ENCODE peak calls at places on chromosomes 12 and 14, in eight cellular contexts. Y, D, Z, N, M, E, P and U are unnamed samples.

GRCh38 chr14:100142073-100143040 is 17.1 kb downstream of the DEGS2 start:
- DNase-seq in E (peak; percentile 96), D (no peak), N (peak; percentile 88), Z (no peak), P (no peak), Y (no peak), M (peak; percentile 55), U (no peak)

GRCh38 chr12:60148109-60148508 is 552.3 kb downstream of the SLC16A7 start:
- DNase-seq in D (no peak), Z (no peak), Y (no peak), E (peak; percentile 74), M (no peak), P (no peak), N (no peak), U (no peak)

GRCh38 chr12:109824731-109825130 is 8.5 kb downstream of the TRPV4 start:
- DNase-seq in D (no peak), Z (no peak), E (no peak), M (no peak), N (no peak), P (no peak), Y (no peak), U (no peak)

GRCh38 chr14:96103560-96104460 is 64.6 kb downstream of the C14orf132 start:
- DNase-seq in Z (no peak), E (no peak), N (no peak), D (no peak), M (no peak), Y (no peak), P (peak; percentile 55), U (no peak)

GRCh38 chr14:58426819-58427288 is 477 bp downstream of the TIMM9 start:
- DNase-seq in M (peak; percentile 33), D (no peak), E (peak; percentile 77), Z (peak; percentile 90), P (peak; percentile 78), N (peak; percentile 42), Y (peak; percentile 56), U (peak; percentile 89)

GRCh38 chr12:92278378-92278828 is 132.8 kb upstream of the BTG1 start:
- DNase-seq in Y (no peak), M (no peak), D (no peak), N (no peak), Z (no peak), E (no peak), P (no peak), U (no peak)

GRCh38 chr12:108768591-108769500 is 37.5 kb upstream of the CORO1C start:
- DNase-seq in D (no peak), M (peak; percentile 62), E (no peak), Y (peak; percentile 33), Z (peak; percentile 87), P (no peak), N (peak; percentile 65), U (no peak)

GRCh38 chr14:61145903-61146411 is 135.2 kb downstream of the TMEM30B start:
- DNase-seq in M (no peak), D (no peak), Z (no peak), E (no peak), N (no peak), P (no peak), Y (no peak), U (no peak)

GRCh38 chr12:77079631-77080030 is 14.3 kb upstream of the E2F7 start:
- DNase-seq in E (no peak), P (no peak), M (no peak), Z (no peak), D (no peak), N (no peak), Y (no peak), U (no peak)

GRCh38 chr12:67721216-67721615 is 72.7 kb downstream of the DYRK2 start:
- DNase-seq in D (no peak), P (no peak), Y (no peak), E (no peak), Z (no peak), M (peak; percentile 41), N (peak; percentile 56), U (no peak)

GRCh38 chr12:40946612-40947194 is 241.4 kb upstream of the PDZRN4 start:
- DNase-seq in M (no peak), E (peak; percentile 29), P (no peak), D (no peak), Y (peak; percentile 4), N (no peak), Z (no peak), U (no peak)

GRCh38 chr12:19105468-19105867 is 24.1 kb upstream of the PLEKHA5 start:
- DNase-seq in E (no peak), N (no peak), Z (no peak), M (peak; percentile 71), D (no peak), Y (no peak), P (no peak), U (no peak)

GRCh38 chr14:73460691-73461127 is 2.4 kb upstream of the NUMB start:
- DNase-seq in N (no peak), Y (no peak), E (peak; percentile 46), D (no peak), M (no peak), Z (no peak), P (no peak), U (no peak)

GRCh38 chr12:108508243-108508642 is 6.8 kb upstream of the FICD start:
- DNase-seq in N (no peak), Z (no peak), P (no peak), M (no peak), E (no peak), D (no peak), Y (no peak), U (no peak)

GRCh38 chr12:25670076-25671055 is 117.3 kb upstream of the LMNTD1 start:
- DNase-seq in D (peak; percentile 29), E (no peak), N (no peak), P (no peak), Z (no peak), M (no peak), Y (no peak), U (no peak)

GRCh38 chr12:130593056-130593455 is 123.0 kb downstream of the RIMBP2 start:
- DNase-seq in E (no peak), M (no peak), Y (no peak), N (no peak), D (no peak), Z (no peak), P (no peak), U (no peak)
- H3K27ac ChIP-seq in E (no peak overlapping the region), M (no peak overlapping the region), Y (no peak overlapping the region), N (no peak overlapping the region), D (no peak overlapping the region), Z (no peak overlapping the region), P (no peak overlapping the region), U (no peak overlapping the region)

GRCh38 chr12:106085213-106085612 is 53.5 kb downstream of the NUAK1 start:
- DNase-seq in P (no peak), E (no peak), D (no peak), Z (no peak), Y (no peak), M (no peak), N (no peak), U (no peak)

GRCh38 chr12:106086696-106087095 is 52.1 kb downstream of the NUAK1 start:
- DNase-seq in N (no peak), P (no peak), D (no peak), E (no peak), Y (no peak), M (no peak), Z (no peak), U (no peak)

GRCh38 chr12:106084759-106085158 is 54.0 kb downstream of the NUAK1 start:
- DNase-seq in M (no peak), D (no peak), N (no peak), P (no peak), E (no peak), Y (no peak), Z (no peak), U (no peak)

GRCh38 chr12:106082216-106083175 is 56.3 kb downstream of the NUAK1 start:
- DNase-seq in N (no peak), Y (no peak), E (no peak), D (no peak), P (no peak), Z (no peak), M (no peak), U (no peak)

DNA sequence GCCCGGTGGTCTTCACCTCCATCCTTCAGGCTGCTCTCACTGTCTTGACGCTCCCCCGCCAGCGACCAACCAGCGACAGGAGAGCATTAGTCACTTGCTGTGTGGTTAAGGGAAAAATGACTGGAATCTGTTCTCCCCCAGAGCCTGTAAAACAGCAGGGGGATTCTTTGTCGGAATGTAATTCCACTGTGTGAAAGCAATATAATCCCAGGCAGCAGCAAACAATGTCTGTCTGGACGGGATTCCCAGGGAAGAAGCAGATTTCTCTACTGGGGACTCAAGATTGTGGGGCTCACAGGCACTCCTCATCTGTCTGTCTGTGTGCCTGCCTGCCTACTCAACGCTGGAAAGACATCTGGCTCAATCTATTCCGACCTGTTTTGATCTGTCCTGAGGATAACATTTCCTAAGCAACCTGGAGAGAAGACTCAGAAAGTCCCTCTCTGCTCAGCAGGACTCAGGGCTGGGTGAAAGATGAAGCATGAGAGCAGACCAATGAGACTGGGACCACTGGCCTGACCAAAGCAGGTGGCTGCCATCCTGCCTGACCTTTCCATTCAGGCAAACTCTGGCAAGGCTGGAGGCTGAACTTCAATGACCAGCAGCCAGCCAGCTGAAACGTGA is 54.6 kb downstream of the NUAK1 start:
- DNase-seq in D (no peak), Y (peak; percentile 29), P (no peak), Z (no peak), E (no peak), N (no peak), M (no peak), U (no peak)
- TF ChIP-seq POLR2AphosphoS5 in D (no peak), Y (no peak), P (no peak), Z (no peak), E (no peak), N (no peak), M (no peak), U (no peak)

GRCh38 chr14:64388533-64389243 is 535 bp downstream of the MTHFD1 start:
- DNase-seq in M (peak; percentile 24), D (no peak), Z (peak; percentile 85), N (peak; percentile 38), E (peak; percentile 11), P (no peak), Y (peak; percentile 4), U (no peak)
- TF ChIP-seq POLR2A in M (no peak), D (no peak), Z (no peak), N (no peak), E (no peak), P (no peak), Y (peak; percentile 15), U (no peak)

DNA sequence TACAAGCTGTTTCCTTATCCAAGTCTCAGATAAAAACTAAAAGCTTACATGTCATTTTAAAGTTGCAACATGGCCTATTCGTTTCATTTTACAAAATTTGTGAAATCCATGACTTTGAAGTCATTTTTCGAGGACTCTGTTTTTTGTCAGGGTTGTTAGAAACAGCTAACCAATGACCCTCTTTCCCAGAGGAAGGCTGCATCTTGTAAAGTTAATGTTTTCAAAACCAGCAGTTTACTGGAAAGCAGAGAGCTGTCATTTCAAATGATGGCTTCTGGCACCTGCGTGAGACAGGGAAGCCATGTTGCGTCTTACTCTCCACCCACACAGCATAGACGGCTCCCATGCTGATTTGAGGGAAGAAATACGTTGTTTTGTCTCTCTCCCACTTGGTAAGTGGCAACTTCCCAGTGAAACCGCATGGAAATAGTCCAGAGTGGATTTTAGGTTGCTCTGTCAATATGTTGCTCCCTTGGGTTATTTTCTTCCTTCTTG is 50.1 kb upstream of the RTRAF start:
- DNase-seq in N (no peak), Y (no peak), M (no peak), P (no peak), E (no peak), Z (no peak), D (no peak), U (no peak)
- H3K27ac ChIP-seq in N (no peak overlapping the region), Y (no peak overlapping the region), M (no peak overlapping the region), P (no peak overlapping the region), E (no peak overlapping the region), Z (peak overlapping the region; percentile 57), D (peak overlapping the region; percentile 41), U (no peak overlapping the region)

GRCh38 chr12:91225316-91225715 is 42.7 kb upstream of the DCN start:
- DNase-seq in N (no peak), M (no peak), D (no peak), Y (no peak), Z (no peak), E (no peak), P (no peak), U (no peak)
- TF ChIP-seq POLR2AphosphoS5 in N (peak; percentile 29), M (no peak), D (peak; percentile 37), Y (no peak), Z (no peak), E (no peak), P (peak; percentile 77), U (no peak)